ENCODE peak calls at places on chromosomes 3 and 15, in four cellular contexts. O is cardiac fibroblast, D is uterus, H is heart right ventricle. S is an unnamed sample.

GRCh38 chr3:34020761-34021635 is 222.6 kb downstream of the PDCD6IP start:
- DNase-seq in O (no peak), D (no peak), H (no peak), S (no peak)

GRCh38 chr15:98626153-98626552 is 22.2 kb upstream of the IGF1R start:
- DNase-seq in O (no peak), D (no peak), H (no peak), S (no peak)

GRCh38 chr3:141707741-141708203 is 30.3 kb upstream of the RNF7 start:
- DNase-seq in O (peak; percentile 74), D (no peak), H (no peak), S (no peak)

GRCh38 chr3:156859578-156859977 is 33.4 kb downstream of the LEKR1 start:
- DNase-seq in O (no peak), D (no peak), H (no peak), S (no peak)

GRCh38 chr15:101526890-101527289 is 37.4 kb upstream of the PCSK6 start:
- DNase-seq in O (no peak), D (no peak), H (no peak), S (no peak)

GRCh38 chr3:196603683-196604082 is 35.2 kb downstream of the FBXO45 start:
- DNase-seq in O (no peak), D (no peak), H (no peak), S (no peak)

GRCh38 chr3:40771112-40771511 is 246.4 kb downstream of the ZNF621 start:
- DNase-seq in O (no peak), D (no peak), H (no peak), S (no peak)

GRCh38 chr3:148880681-148881080 is 15.6 kb downstream of the CPA3 start:
- DNase-seq in O (no peak), D (no peak), H (no peak), S (no peak)

GRCh38 chr3:46545695-46546630 is 20.1 kb downstream of the LRRC2 start:
- DNase-seq in O (no peak), D (no peak), H (no peak), S (no peak)

GRCh38 chr15:49831206-49831965 is 210.5 kb downstream of the DTWD1 start:
- DNase-seq in O (peak; percentile 93), D (peak; percentile 58), H (peak; percentile 44), S (no peak)

GRCh38 chr3:27147215-27147614 is 222.0 kb downstream of the NEK10 start:
- DNase-seq in O (peak; percentile 39), D (no peak), H (no peak), S (no peak)

GRCh38 chr15:95894407-95894956 is 436.0 kb upstream of the NR2F2 start:
- DNase-seq in O (peak; percentile 13), D (no peak), H (no peak), S (no peak)

GRCh38 chr15:58597943-58598828 is 151.3 kb downstream of the ADAM10 start:
- DNase-seq in O (no peak), D (no peak), H (no peak), S (no peak)

GRCh38 chr15:58598829-58599210 is 150.7 kb downstream of the ADAM10 start:
- DNase-seq in O (no peak), D (no peak), H (no peak), S (no peak)

GRCh38 chr15:58593870-58594269 is 155.6 kb downstream of the ADAM10 start:
- DNase-seq in O (no peak), D (no peak), H (no peak), S (no peak)

GRCh38 chr15:58594898-58595297 is 154.6 kb downstream of the ADAM10 start:
- DNase-seq in O (no peak), D (no peak), H (no peak), S (no peak)

DNA sequence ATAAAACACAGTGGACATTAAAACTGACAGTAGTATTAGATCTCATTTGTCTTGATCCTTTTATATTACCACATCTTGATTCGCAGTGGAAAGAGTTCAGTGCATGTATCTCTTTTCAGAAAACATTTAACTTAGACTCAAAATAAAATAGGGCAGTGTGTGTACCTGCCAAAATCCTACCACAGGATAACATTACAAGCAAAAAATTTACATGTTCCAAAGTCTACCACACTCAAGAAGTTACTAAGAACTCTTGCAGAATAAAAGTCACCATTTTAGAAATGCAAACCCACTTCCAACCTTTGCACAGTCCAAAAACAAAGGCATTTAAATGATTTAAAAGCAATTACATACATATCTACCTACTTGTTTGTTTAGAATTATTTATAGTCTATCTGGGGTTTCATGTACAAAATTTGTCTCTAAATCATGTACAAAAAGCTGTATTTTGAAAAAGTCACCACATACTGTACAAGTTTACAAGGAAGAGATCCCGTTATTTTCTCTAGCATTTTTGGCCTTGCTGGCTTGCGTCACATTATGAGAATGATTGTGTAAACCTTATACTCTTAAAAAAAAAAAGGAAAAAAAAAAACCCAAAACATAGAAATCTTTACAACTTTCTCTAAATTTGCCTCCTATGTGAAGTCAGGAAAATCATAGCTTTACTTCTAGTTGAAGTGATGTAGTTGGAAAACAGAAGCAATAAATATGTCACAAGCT is 153.8 kb downstream of the ADAM10 start:
- DNase-seq in O (no peak), D (no peak), H (no peak), S (no peak)
- TF ChIP-seq CTCF in O (no peak), D (no peak), H (no peak), S (no peak)

GRCh38 chr3:100263583-100263982 is 2.8 kb downstream of the TBC1D23 start:
- DNase-seq in O (no peak), D (no peak), H (no peak), S (no peak)

GRCh38 chr3:100261481-100261903 is 700 bp downstream of the TBC1D23 start:
- DNase-seq in O (peak; percentile 79), D (no peak), H (no peak), S (no peak)

GRCh38 chr3:100257601-100258000 is 3.2 kb upstream of the TBC1D23 start:
- DNase-seq in O (no peak), D (no peak), H (no peak), S (no peak)

GRCh38 chr3:100260685-100261480 is at the start of gene TBC1D23:
- DNase-seq in O (peak; percentile 100), D (peak; percentile 98), H (peak; percentile 99), S (peak; percentile 81)

DNA sequence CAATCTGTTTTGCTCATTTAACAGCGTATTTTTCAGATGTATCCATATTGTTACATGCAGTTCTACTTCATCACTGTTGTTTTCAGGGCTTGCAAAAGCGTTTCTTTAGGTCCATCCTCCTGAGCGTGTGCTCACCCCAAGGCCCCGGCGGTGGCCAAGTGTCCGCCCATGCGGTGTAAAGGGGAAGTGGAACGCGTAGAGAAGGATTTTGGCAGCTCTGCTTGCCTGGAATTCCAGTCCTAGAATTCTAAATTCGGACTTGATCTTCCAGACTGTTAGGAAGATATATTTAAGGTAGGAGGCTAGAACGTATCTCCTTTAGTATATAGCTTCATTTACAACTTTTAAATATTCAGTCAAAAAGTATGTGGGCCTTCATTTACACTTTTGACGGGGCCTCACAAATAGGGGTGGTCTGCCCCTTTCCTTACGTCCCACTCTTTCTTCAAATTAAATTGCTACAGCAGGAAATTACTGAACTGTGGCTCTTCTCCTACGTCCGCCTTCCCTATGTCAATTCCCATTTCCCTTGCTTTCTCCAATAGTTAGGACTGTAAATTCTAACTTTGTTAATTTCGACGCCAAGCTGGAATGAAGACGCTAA is 609 bp upstream of the TBC1D23 start:
- DNase-seq in O (peak; percentile 83), D (peak; percentile 68), H (peak; percentile 51), S (no peak)
- TF ChIP-seq CTCF in O (peak; percentile 19), D (peak; percentile 17), H (no peak), S (no peak)

DNA sequence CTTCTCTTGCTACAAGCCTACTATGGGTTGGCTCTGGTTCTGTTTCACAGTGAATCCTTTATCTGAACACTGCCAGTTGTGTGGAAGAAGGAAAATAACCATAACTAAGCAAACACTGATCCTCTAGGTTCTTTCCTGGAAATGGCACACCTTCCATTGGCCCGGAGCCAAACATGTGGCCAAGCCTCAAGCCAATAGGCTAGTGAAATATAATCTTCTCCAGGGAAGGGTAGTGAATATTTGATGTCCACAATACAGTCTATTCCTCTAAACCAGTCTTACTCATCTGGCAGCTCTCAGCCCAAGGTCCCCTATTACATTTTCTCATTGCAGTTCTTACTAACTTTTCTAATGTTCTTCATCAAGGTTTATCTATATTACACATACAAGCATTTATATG is 921.3 kb downstream of the TUSC7 start:
- DNase-seq in O (no peak), D (no peak), H (no peak), S (no peak)
- TF ChIP-seq CTCF in O (no peak), D (no peak), H (no peak), S (no peak)

GRCh38 chr15:42385206-42385979 is 26.1 kb downstream of the CAPN3 start:
- DNase-seq in O (peak; percentile 72), D (no peak), H (no peak), S (no peak)
- TF ChIP-seq CTCF in O (peak; percentile 89), D (no peak), H (peak; percentile 56), S (no peak)

DNA sequence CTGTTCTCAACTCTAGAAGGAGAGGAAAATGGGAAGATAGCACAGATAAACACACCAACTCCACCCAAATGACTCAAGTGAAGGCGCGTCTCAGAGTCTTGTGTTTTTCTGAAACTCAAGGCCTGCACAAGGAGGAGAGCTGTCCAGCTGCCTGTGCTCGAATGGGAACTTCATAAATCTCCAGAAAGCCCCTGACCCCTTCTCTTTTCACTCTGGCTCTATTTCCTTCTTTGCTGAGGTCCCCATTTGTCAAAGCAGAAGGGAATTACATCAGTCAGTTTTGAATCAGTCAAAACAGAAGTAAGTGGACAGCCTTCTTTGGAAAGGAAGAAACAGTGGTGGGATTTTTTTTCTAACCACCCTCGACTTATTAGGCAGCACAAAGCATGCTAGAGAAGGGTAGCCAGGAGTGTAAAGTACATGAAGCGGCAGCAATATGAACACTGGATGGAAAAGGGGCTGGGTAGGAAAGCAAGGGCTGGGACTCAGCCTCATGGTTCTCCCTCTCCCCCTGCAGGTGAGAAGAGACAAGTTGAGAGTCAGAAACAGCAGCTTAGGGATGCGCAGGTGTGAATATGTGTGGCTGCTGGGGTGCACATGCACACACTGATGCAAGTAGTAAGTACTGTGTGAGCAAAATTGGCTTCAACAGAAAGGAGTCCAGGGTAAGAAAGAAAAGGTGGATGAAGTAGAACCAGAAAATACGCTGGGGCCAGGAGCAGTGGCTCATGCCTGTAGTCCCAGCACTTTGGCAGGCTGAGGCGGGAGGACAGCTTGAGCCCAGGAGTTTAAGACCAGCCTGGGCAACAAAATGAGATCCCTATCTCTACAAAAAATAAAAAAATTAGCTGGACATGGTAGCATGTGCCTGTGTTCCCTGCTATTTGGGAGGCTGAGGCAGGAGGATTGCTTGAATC is 36.6 kb upstream of the MAGEF1 start:
- DNase-seq in O (peak; percentile 48), D (no peak), H (no peak), S (no peak)
- TF ChIP-seq CTCF in O (peak; percentile 27), D (no peak), H (no peak), S (no peak)

GRCh38 chr15:67831363-67831762 is 6.1 kb downstream of the SKOR1 start:
- DNase-seq in O (no peak), D (no peak), H (no peak), S (no peak)

GRCh38 chr15:67833504-67834248 is 6.2 kb downstream of the RNU6-1 start:
- DNase-seq in O (peak; percentile 32), D (no peak), H (no peak), S (no peak)

GRCh38 chr15:67834249-67834592 is 5.6 kb downstream of the RNU6-1 start:
- DNase-seq in O (no peak), D (no peak), H (no peak), S (no peak)

GRCh38 chr15:67832965-67833503 is 6.8 kb downstream of the RNU6-1 start:
- DNase-seq in O (no peak), D (no peak), H (no peak), S (no peak)

GRCh38 chr15:67832031-67832551 is 6.8 kb downstream of the SKOR1 start:
- DNase-seq in O (peak; percentile 51), D (no peak), H (no peak), S (no peak)
- TF ChIP-seq CTCF in O (peak; percentile 37), D (no peak), H (peak; percentile 14), S (no peak)